ENCODE peak calls at places on chromosomes 7 and 10, in six cellular contexts. E is Panc1, T is HCT116, X is suprapubic skin, H is stomach, Q is HL-60. O is an unnamed sample.

GRCh38 chr10:42899036-42899435 is 116.4 kb downstream of the BMS1 start:
- DNase-seq in E (no peak), T (no peak), X (no peak), H (no peak), Q (no peak), O (no peak)

GRCh38 chr7:183907-184767 is 8.2 kb upstream of the FAM20C start:
- DNase-seq in E (no peak), T (no peak), X (no peak), H (no peak), Q (no peak), O (no peak)

GRCh38 chr10:62814901-62815372 is 1.2 kb downstream of the EGR2 start:
- DNase-seq in E (no peak), T (no peak), X (peak), H (no peak), Q (no peak), O (no peak)

GRCh38 chr7:30246392-30246791 is 38.0 kb upstream of the ZNRF2 start:
- DNase-seq in E (no peak), T (no peak), X (no peak), H (no peak), Q (no peak), O (no peak)

GRCh38 chr10:72274730-72275350 is 1.1 kb downstream of the DDIT4 start:
- DNase-seq in E (no peak), T (no peak), X (peak), H (peak), Q (no peak), O (no peak)

GRCh38 chr10:60611291-60611747 is 167.0 kb upstream of the CDK1 start:
- DNase-seq in E (peak), T (peak), X (no peak), H (no peak), Q (no peak), O (no peak)

GRCh38 chr7:322111-322671 is 32.2 kb downstream of the FOXL3 start:
- DNase-seq in E (no peak), T (peak), X (peak), H (peak), Q (peak), O (no peak)

GRCh38 chr10:12819656-12820055 is 181.9 kb downstream of the CCDC3 start:
- DNase-seq in E (no peak), T (no peak), X (no peak), H (no peak), Q (no peak), O (no peak)

GRCh38 chr10:131000737-131001136 is 310.8 kb downstream of the TCERG1L start:
- DNase-seq in E (no peak), T (no peak), X (no peak), H (no peak), Q (no peak), O (no peak)

GRCh38 chr7:37337522-37337921 is 111.1 kb downstream of the ELMO1 start:
- DNase-seq in E (no peak), T (no peak), X (no peak), H (no peak), Q (no peak), O (no peak)

GRCh38 chr7:26419198-26419597 is 127.5 kb downstream of the SNX10 start:
- DNase-seq in E (no peak), T (no peak), X (no peak), H (no peak), Q (no peak), O (no peak)
- TF ChIP-seq POLR2AphosphoS5 in E (no peak), T (no peak), X (no peak), H (no peak), Q (no peak), O (no peak)

GRCh38 chr7:13989944-13990295 is 454 bp upstream of the ETV1 start:
- DNase-seq in E (no peak), T (no peak), X (no peak), H (no peak), Q (no peak), O (no peak)

GRCh38 chr7:13988765-13989137 is 715 bp downstream of the ETV1 start:
- DNase-seq in E (no peak), T (no peak), X (peak), H (no peak), Q (no peak), O (no peak)

GRCh38 chr7:13988011-13988410 is 1.5 kb downstream of the ETV1 start:
- DNase-seq in E (no peak), T (no peak), X (no peak), H (no peak), Q (no peak), O (no peak)

GRCh38 chr7:13990319-13990983 is 985 bp upstream of the ETV1 start:
- DNase-seq in E (peak), T (no peak), X (peak), H (peak), Q (peak), O (no peak)

GRCh38 chr7:13989138-13989943 is at the start of gene ETV1:
- DNase-seq in E (peak), T (no peak), X (peak), H (peak), Q (peak), O (no peak)
- TF ChIP-seq CTCF in E (peak), T (peak), X (no peak), H (no peak), Q (no peak), O (no peak)

GRCh38 chr10:119315128-119316001 is 108.0 kb downstream of the GRK5 start:
- DNase-seq in E (peak), T (peak), X (no peak), H (no peak), Q (peak), O (no peak)
- TF ChIP-seq POLR2AphosphoS5 in E (no peak), T (peak), X (no peak), H (no peak), Q (no peak), O (no peak)

GRCh38 chr10:86711237-86711956 is 43.1 kb downstream of the LDB3 start:
- DNase-seq in E (no peak), T (peak), X (peak), H (peak), Q (peak), O (no peak)

GRCh38 chr10:86711957-86712708 is 43.8 kb downstream of the LDB3 start:
- DNase-seq in E (no peak), T (no peak), X (no peak), H (no peak), Q (no peak), O (no peak)

GRCh38 chr10:86709786-86710185 is 41.5 kb downstream of the LDB3 start:
- DNase-seq in E (no peak), T (no peak), X (no peak), H (no peak), Q (no peak), O (no peak)

GRCh38 chr10:86708783-86709778 is 40.8 kb downstream of the LDB3 start:
- DNase-seq in E (no peak), T (no peak), X (no peak), H (no peak), Q (no peak), O (no peak)

DNA sequence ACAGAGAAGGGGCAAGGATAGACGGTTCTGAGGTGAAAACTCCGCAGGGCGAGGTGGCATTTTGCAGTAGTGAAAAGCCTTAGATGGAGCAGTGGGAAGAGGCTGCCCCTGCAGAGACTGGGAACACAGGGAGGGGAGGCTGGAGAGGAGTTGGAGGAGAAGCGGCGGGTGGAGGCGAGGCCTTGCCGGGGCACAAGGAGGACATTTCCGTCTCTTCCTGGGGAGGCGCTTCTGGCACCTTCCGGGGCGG is 42.6 kb downstream of the LDB3 start:
- DNase-seq in E (no peak), T (no peak), X (no peak), H (no peak), Q (no peak), O (no peak)
- TF ChIP-seq CTCF in E (no peak), T (peak), X (no peak), H (peak), Q (no peak), O (no peak)

DNA sequence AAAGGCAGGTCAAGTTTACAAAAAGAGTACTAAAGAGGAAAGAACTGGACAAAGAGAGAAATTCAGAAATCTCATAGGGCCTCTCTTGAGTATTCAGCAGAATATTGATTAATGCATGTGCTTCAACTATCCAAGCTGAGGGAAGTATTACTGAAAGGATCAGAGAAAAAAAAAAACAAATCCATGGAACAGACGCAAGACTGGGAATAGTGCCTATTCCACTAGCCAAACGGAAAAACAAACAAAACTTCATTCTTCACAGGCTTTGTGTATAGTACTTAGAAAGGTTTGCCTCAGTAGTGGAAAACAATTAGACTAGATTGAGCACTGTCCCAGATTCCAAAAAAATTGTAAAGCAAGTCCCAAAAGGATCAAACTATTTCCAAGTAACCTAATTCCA is 106.2 kb downstream of the TFEC start:
- DNase-seq in E (no peak), T (no peak), X (no peak), H (no peak), Q (no peak), O (no peak)
- TF ChIP-seq POLR2AphosphoS5 in E (no peak), T (no peak), X (no peak), H (no peak), Q (no peak), O (no peak)

DNA sequence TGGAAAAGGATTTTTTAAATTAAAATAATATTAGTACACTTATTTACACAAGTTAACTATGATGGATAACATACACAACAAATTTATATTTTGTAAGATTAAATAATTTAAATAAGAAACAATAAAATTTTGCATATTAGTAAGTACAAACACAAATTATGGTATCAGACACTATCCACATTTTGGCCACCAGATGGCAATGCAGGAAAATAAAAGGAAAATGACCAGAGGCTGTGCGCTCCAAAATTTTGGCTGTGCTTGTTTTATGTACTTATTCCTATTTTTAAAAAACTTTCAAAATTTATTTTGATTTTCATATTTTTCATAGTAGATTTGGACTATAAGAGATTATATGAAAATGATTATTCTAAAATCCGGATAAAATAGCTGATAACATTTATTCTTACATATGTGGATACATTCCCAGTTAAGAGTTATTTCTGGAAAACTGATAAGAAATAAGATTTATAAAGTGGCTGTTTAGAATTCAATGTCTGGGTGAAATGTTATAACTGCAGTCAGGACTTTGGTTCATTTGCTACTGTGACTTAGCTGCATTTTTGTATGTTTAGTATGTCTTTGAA is 274.7 kb upstream of the HGF start:
- DNase-seq in E (peak), T (peak), X (no peak), H (peak), Q (peak), O (no peak)
- TF ChIP-seq CTCF in E (peak), T (peak), X (no peak), H (peak), Q (peak), O (peak)

GRCh38 chr10:76310681-76311080 is 879.3 kb downstream of the LRMDA start:
- DNase-seq in E (no peak), T (no peak), X (no peak), H (no peak), Q (no peak), O (no peak)
- TF ChIP-seq POLR2AphosphoS5 in E (no peak), T (no peak), X (no peak), H (no peak), Q (no peak), O (no peak)

DNA sequence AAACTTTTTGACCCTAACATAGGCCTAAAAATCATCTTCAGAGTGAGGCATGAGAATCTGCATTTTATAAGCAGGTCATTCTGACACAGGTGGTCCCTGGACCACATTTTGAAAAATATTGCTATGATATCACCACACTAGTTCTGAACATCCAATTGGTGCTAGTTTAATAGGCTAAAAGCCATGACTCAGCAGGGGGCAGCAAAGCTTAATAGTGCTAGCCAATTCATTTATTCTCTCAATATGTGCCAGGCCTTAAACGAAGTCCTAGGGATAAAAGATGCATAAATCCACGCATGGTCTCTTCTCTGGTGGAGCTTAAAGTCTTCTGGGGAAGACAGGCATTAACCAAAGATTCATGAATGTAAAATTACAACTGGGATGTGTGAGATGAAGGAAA is 10.2 kb upstream of the SLC25A28 start:
- DNase-seq in E (no peak), T (peak), X (no peak), H (peak), Q (no peak), O (no peak)
- TF ChIP-seq CTCF in E (peak), T (peak), X (no peak), H (peak), Q (peak), O (peak)

GRCh38 chr7:50119815-50120637 is 27.0 kb upstream of the ZPBP start:
- DNase-seq in E (no peak), T (no peak), X (no peak), H (no peak), Q (no peak), O (no peak)
- TF ChIP-seq POLR2AphosphoS5 in E (no peak), T (no peak), X (no peak), H (no peak), Q (no peak), O (no peak)

GRCh38 chr10:43902842-43903241 is 254.2 kb upstream of the ZNF32 start:
- DNase-seq in E (no peak), T (no peak), X (no peak), H (no peak), Q (no peak), O (no peak)

GRCh38 chr10:43901744-43902504 is 253.2 kb upstream of the ZNF32 start:
- DNase-seq in E (no peak), T (no peak), X (no peak), H (no peak), Q (no peak), O (no peak)

GRCh38 chr10:43903451-43903850 is 254.8 kb upstream of the ZNF32 start:
- DNase-seq in E (no peak), T (no peak), X (no peak), H (no peak), Q (no peak), O (no peak)

GRCh38 chr10:43899224-43899959 is 250.7 kb upstream of the ZNF32 start:
- DNase-seq in E (no peak), T (no peak), X (no peak), H (no peak), Q (no peak), O (no peak)

DNA sequence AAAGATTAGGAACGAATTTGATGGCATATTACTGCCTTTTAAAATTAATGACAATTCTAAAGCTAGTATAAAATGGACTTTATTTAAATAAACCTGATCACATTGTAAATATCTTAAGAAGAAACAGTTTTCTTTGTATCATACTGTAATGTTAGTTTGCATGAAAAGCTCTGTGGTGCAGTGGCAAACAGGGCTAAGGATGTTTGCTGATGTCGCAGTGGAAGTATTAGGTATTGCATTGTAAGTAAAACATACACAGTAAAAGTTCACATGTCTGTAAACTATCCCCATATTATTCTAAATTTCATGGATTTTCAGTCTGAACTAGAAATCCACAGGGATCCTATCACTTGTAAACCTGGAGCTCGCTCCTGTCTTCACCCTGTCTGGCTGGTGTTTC is 252.6 kb upstream of the ZNF32 start:
- DNase-seq in E (no peak), T (no peak), X (no peak), H (no peak), Q (no peak), O (no peak)
- TF ChIP-seq CTCF in E (no peak), T (peak), X (no peak), H (no peak), Q (no peak), O (no peak)